ENCODE peak calls at places on chromosomes 16 and 17, in nine cellular contexts. One of them, this sample, is unnamed.

GRCh38 chr17:66040402-66040801 is 151.5 kb downstream of the CEP112 start:
- DNase-seq in prostate gland: no peak
- DNase-seq in HCT116: peak
- DNase-seq in HepG2: peak
- DNase-seq in sigmoid colon: no peak
- DNase-seq in HL-60: no peak
- DNase-seq in esophagus muscularis mucosa: no peak
- DNase-seq in transverse colon: no peak
- DNase-seq in spleen: no peak
- DNase-seq in this sample: no peak

GRCh38 chr17:27224526-27225315 is 69.2 kb upstream of the WSB1 start:
- DNase-seq in prostate gland: no peak
- DNase-seq in HCT116: no peak
- DNase-seq in HepG2: no peak
- DNase-seq in sigmoid colon: no peak
- DNase-seq in HL-60: no peak
- DNase-seq in esophagus muscularis mucosa: no peak
- DNase-seq in transverse colon: no peak
- DNase-seq in spleen: no peak
- DNase-seq in this sample: no peak

GRCh38 chr16:81284995-81285600 is 29.7 kb upstream of the GAN start:
- DNase-seq in prostate gland: no peak
- DNase-seq in HCT116: no peak
- DNase-seq in HepG2: no peak
- DNase-seq in sigmoid colon: no peak
- DNase-seq in HL-60: no peak
- DNase-seq in esophagus muscularis mucosa: no peak
- DNase-seq in transverse colon: no peak
- DNase-seq in spleen: no peak
- DNase-seq in this sample: no peak

GRCh38 chr16:69860233-69861231 is 90.6 kb upstream of the CLEC18A start:
- DNase-seq in prostate gland: no peak
- DNase-seq in HCT116: no peak
- DNase-seq in HepG2: peak
- DNase-seq in sigmoid colon: no peak
- DNase-seq in HL-60: no peak
- DNase-seq in esophagus muscularis mucosa: no peak
- DNase-seq in transverse colon: peak
- DNase-seq in spleen: no peak
- DNase-seq in this sample: no peak

GRCh38 chr17:82288602-82288927 is 15.1 kb upstream of the CSNK1D start:
- DNase-seq in prostate gland: no peak
- DNase-seq in HCT116: no peak
- DNase-seq in HepG2: no peak
- DNase-seq in sigmoid colon: no peak
- DNase-seq in HL-60: no peak
- DNase-seq in esophagus muscularis mucosa: no peak
- DNase-seq in transverse colon: no peak
- DNase-seq in spleen: no peak
- DNase-seq in this sample: no peak

GRCh38 chr17:28405632-28406477 is at the start of gene SLC46A1:
- DNase-seq in prostate gland: peak
- DNase-seq in HCT116: no peak
- DNase-seq in HepG2: peak
- DNase-seq in sigmoid colon: peak
- DNase-seq in HL-60: no peak
- DNase-seq in esophagus muscularis mucosa: no peak
- DNase-seq in transverse colon: peak
- DNase-seq in spleen: peak
- DNase-seq in this sample: no peak

GRCh38 chr17:2822358-2822757 is 26.1 kb downstream of the RAP1GAP2 start:
- DNase-seq in prostate gland: no peak
- DNase-seq in HCT116: no peak
- DNase-seq in HepG2: no peak
- DNase-seq in sigmoid colon: no peak
- DNase-seq in HL-60: no peak
- DNase-seq in esophagus muscularis mucosa: no peak
- DNase-seq in transverse colon: no peak
- DNase-seq in spleen: no peak
- DNase-seq in this sample: no peak

GRCh38 chr17:67281053-67281452 is 36.1 kb upstream of the HELZ start:
- DNase-seq in prostate gland: no peak
- DNase-seq in HCT116: no peak
- DNase-seq in HepG2: no peak
- DNase-seq in sigmoid colon: no peak
- DNase-seq in HL-60: no peak
- DNase-seq in esophagus muscularis mucosa: no peak
- DNase-seq in transverse colon: no peak
- DNase-seq in spleen: no peak
- DNase-seq in this sample: no peak

GRCh38 chr17:4444782-4445473 is 11.2 kb downstream of the SPNS3 start:
- DNase-seq in prostate gland: peak
- DNase-seq in HCT116: no peak
- DNase-seq in HepG2: no peak
- DNase-seq in sigmoid colon: no peak
- DNase-seq in HL-60: peak
- DNase-seq in esophagus muscularis mucosa: no peak
- DNase-seq in transverse colon: peak
- DNase-seq in spleen: no peak
- DNase-seq in this sample: no peak

GRCh38 chr16:81604960-81605383 is 160.4 kb downstream of the CMIP start:
- DNase-seq in prostate gland: peak
- DNase-seq in HCT116: no peak
- DNase-seq in HepG2: no peak
- DNase-seq in sigmoid colon: no peak
- DNase-seq in HL-60: no peak
- DNase-seq in esophagus muscularis mucosa: no peak
- DNase-seq in transverse colon: no peak
- DNase-seq in spleen: no peak
- DNase-seq in this sample: no peak

GRCh38 chr16:21980032-21980431 is 20.9 kb downstream of the PDZD9 start:
- DNase-seq in prostate gland: no peak
- DNase-seq in HCT116: no peak
- DNase-seq in HepG2: no peak
- DNase-seq in sigmoid colon: no peak
- DNase-seq in HL-60: no peak
- DNase-seq in esophagus muscularis mucosa: no peak
- DNase-seq in transverse colon: no peak
- DNase-seq in spleen: no peak
- DNase-seq in this sample: no peak

GRCh38 chr16:15778204-15778743 is 78.6 kb downstream of the MYH11 start:
- DNase-seq in prostate gland: no peak
- DNase-seq in HCT116: no peak
- DNase-seq in HepG2: no peak
- DNase-seq in sigmoid colon: no peak
- DNase-seq in HL-60: no peak
- DNase-seq in esophagus muscularis mucosa: no peak
- DNase-seq in transverse colon: no peak
- DNase-seq in spleen: no peak
- DNase-seq in this sample: no peak

GRCh38 chr16:15778999-15779614 is 77.7 kb downstream of the MYH11 start:
- DNase-seq in prostate gland: no peak
- DNase-seq in HCT116: no peak
- DNase-seq in HepG2: peak
- DNase-seq in sigmoid colon: no peak
- DNase-seq in HL-60: no peak
- DNase-seq in esophagus muscularis mucosa: no peak
- DNase-seq in transverse colon: no peak
- DNase-seq in spleen: no peak
- DNase-seq in this sample: no peak

GRCh38 chr16:15776572-15776971 is 80.3 kb downstream of the MYH11 start:
- DNase-seq in prostate gland: no peak
- DNase-seq in HCT116: no peak
- DNase-seq in HepG2: no peak
- DNase-seq in sigmoid colon: no peak
- DNase-seq in HL-60: no peak
- DNase-seq in esophagus muscularis mucosa: no peak
- DNase-seq in transverse colon: no peak
- DNase-seq in spleen: peak
- DNase-seq in this sample: no peak

GRCh38 chr16:15775663-15776304 is 81.0 kb downstream of the MYH11 start:
- DNase-seq in prostate gland: no peak
- DNase-seq in HCT116: no peak
- DNase-seq in HepG2: no peak
- DNase-seq in sigmoid colon: peak
- DNase-seq in HL-60: no peak
- DNase-seq in esophagus muscularis mucosa: no peak
- DNase-seq in transverse colon: no peak
- DNase-seq in spleen: peak
- DNase-seq in this sample: no peak

DNA sequence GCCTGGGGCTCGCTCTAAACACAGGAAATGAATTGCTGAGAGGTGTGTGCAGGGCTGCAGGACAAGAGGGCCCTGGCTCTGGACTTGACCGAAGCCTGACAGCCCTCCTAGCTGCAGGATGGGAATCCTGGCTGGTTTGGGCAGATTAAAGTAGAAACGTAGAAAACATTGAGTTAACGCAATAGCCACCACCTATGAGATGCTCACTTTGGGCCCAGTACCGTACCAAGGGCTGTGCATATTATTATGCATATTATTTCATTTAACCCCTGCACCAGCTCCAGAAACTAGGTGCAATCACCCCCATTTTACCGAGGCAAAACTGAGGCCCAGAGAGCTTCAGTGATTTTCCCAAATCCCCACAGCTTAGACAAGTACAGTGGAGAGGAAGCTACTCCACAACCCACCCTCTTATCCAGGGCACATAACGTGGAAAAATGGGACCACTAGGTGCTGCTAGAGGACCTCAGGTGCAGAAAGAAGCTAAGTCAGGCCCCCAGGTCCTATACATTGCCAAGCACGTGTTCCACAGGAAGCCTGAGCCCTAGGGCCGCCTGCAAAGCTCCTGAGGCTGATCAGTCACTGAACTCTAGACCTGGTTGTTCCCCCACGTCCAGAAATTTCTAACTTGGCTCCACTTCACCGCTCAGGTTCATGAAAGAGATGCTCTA is 79.2 kb downstream of the MYH11 start:
- DNase-seq in prostate gland: peak
- DNase-seq in HCT116: peak
- DNase-seq in HepG2: peak
- DNase-seq in sigmoid colon: peak
- DNase-seq in HL-60: peak
- DNase-seq in esophagus muscularis mucosa: no peak
- DNase-seq in transverse colon: no peak
- DNase-seq in spleen: peak
- DNase-seq in this sample: no peak
- H3K27ac ChIP-seq in prostate gland: no peak
- H3K27ac ChIP-seq in HCT116: no peak
- H3K27ac ChIP-seq in HepG2: no peak
- H3K27ac ChIP-seq in sigmoid colon: peak
- H3K27ac ChIP-seq in HL-60: no peak
- H3K27ac ChIP-seq in esophagus muscularis mucosa: peak
- H3K27ac ChIP-seq in transverse colon: no peak
- H3K27ac ChIP-seq in spleen: no peak
- H3K27ac ChIP-seq in this sample: no peak

GRCh38 chr16:26658486-26658885 is 408.2 kb upstream of the C16orf82 start:
- DNase-seq in prostate gland: no peak
- DNase-seq in HCT116: no peak
- DNase-seq in HepG2: no peak
- DNase-seq in sigmoid colon: no peak
- DNase-seq in HL-60: no peak
- DNase-seq in esophagus muscularis mucosa: peak
- DNase-seq in transverse colon: no peak
- DNase-seq in spleen: no peak
- DNase-seq in this sample: no peak
- TF ChIP-seq POLR2AphosphoS5 in prostate gland: no peak
- TF ChIP-seq POLR2AphosphoS5 in HCT116: no peak
- TF ChIP-seq POLR2AphosphoS5 in HepG2: no peak
- TF ChIP-seq POLR2AphosphoS5 in sigmoid colon: no peak
- TF ChIP-seq POLR2AphosphoS5 in HL-60: no peak
- TF ChIP-seq POLR2AphosphoS5 in esophagus muscularis mucosa: no peak
- TF ChIP-seq POLR2AphosphoS5 in transverse colon: no peak
- TF ChIP-seq POLR2AphosphoS5 in spleen: no peak
- TF ChIP-seq POLR2AphosphoS5 in this sample: no peak

DNA sequence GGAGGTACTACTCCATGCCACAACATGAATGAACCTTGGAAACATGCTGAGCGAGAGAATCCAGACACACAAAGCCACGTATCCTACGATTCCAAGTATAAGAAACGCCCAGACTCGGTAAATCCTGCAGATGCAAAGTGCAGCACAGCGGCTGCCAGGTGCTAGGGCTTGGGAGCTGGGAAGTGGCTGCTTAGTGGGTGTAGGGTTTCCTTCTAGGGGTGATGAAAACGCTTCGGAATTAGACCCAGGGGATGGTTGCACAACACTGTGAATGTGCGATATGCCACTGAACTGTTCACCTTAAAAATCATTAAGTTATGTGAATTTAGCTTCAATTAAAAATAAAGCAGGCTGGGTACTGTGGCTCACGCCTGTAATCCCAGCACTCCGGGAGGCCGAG is 24.6 kb downstream of the ADCY9 start:
- DNase-seq in prostate gland: no peak
- DNase-seq in HCT116: no peak
- DNase-seq in HepG2: no peak
- DNase-seq in sigmoid colon: no peak
- DNase-seq in HL-60: no peak
- DNase-seq in esophagus muscularis mucosa: no peak
- DNase-seq in transverse colon: peak
- DNase-seq in spleen: no peak
- DNase-seq in this sample: no peak
- H3K27ac ChIP-seq in prostate gland: no peak
- H3K27ac ChIP-seq in HCT116: no peak
- H3K27ac ChIP-seq in HepG2: no peak
- H3K27ac ChIP-seq in sigmoid colon: no peak
- H3K27ac ChIP-seq in HL-60: no peak
- H3K27ac ChIP-seq in esophagus muscularis mucosa: no peak
- H3K27ac ChIP-seq in transverse colon: no peak
- H3K27ac ChIP-seq in spleen: no peak
- H3K27ac ChIP-seq in this sample: no peak

GRCh38 chr17:55443904-55444303 is 22.3 kb upstream of the MMD start:
- DNase-seq in prostate gland: no peak
- DNase-seq in HCT116: no peak
- DNase-seq in HepG2: no peak
- DNase-seq in sigmoid colon: no peak
- DNase-seq in HL-60: no peak
- DNase-seq in esophagus muscularis mucosa: no peak
- DNase-seq in transverse colon: no peak
- DNase-seq in spleen: no peak
- DNase-seq in this sample: no peak

GRCh38 chr17:55444471-55445441 is 23.1 kb upstream of the MMD start:
- DNase-seq in prostate gland: no peak
- DNase-seq in HCT116: no peak
- DNase-seq in HepG2: peak
- DNase-seq in sigmoid colon: no peak
- DNase-seq in HL-60: no peak
- DNase-seq in esophagus muscularis mucosa: no peak
- DNase-seq in transverse colon: no peak
- DNase-seq in spleen: no peak
- DNase-seq in this sample: no peak

GRCh38 chr17:55441544-55441943 is 19.9 kb upstream of the MMD start:
- DNase-seq in prostate gland: no peak
- DNase-seq in HCT116: no peak
- DNase-seq in HepG2: no peak
- DNase-seq in sigmoid colon: no peak
- DNase-seq in HL-60: no peak
- DNase-seq in esophagus muscularis mucosa: no peak
- DNase-seq in transverse colon: no peak
- DNase-seq in spleen: no peak
- DNase-seq in this sample: no peak

GRCh38 chr17:55442462-55442861 is 20.8 kb upstream of the MMD start:
- DNase-seq in prostate gland: no peak
- DNase-seq in HCT116: no peak
- DNase-seq in HepG2: no peak
- DNase-seq in sigmoid colon: no peak
- DNase-seq in HL-60: no peak
- DNase-seq in esophagus muscularis mucosa: no peak
- DNase-seq in transverse colon: no peak
- DNase-seq in spleen: no peak
- DNase-seq in this sample: no peak

GRCh38 chr17:55442953-55443683 is 21.5 kb upstream of the MMD start:
- DNase-seq in prostate gland: no peak
- DNase-seq in HCT116: no peak
- DNase-seq in HepG2: peak
- DNase-seq in sigmoid colon: peak
- DNase-seq in HL-60: no peak
- DNase-seq in esophagus muscularis mucosa: no peak
- DNase-seq in transverse colon: no peak
- DNase-seq in spleen: no peak
- DNase-seq in this sample: no peak
- TF ChIP-seq POLR2AphosphoS5 in prostate gland: peak
- TF ChIP-seq POLR2AphosphoS5 in HCT116: no peak
- TF ChIP-seq POLR2AphosphoS5 in HepG2: no peak
- TF ChIP-seq POLR2AphosphoS5 in sigmoid colon: peak
- TF ChIP-seq POLR2AphosphoS5 in HL-60: no peak
- TF ChIP-seq POLR2AphosphoS5 in esophagus muscularis mucosa: peak
- TF ChIP-seq POLR2AphosphoS5 in transverse colon: peak
- TF ChIP-seq POLR2AphosphoS5 in spleen: no peak
- TF ChIP-seq POLR2AphosphoS5 in this sample: no peak